ENCODE peak calls at places on chromosomes 4 and X, in four cellular contexts. One of them, this sample, is unnamed.

GRCh38 chrX:133985164-133986007 is at the start of gene GPC3:
- DNase-seq in nephron progenitor cell: peak
- DNase-seq in glutamatergic neuron: peak
- DNase-seq in NCI-H748 treated with DMSO at 0.1 percent for 48 hours: peak
- DNase-seq in this sample: no peak

GRCh38 chrX:9310596-9310995 is 154.3 kb upstream of the TBL1X start:
- DNase-seq in nephron progenitor cell: no peak
- DNase-seq in NCI-H748 treated with DMSO at 0.1 percent for 48 hours: no peak
- DNase-seq in glutamatergic neuron: no peak
- DNase-seq in this sample: peak

GRCh38 chr4:145954924-145955339 is 16.3 kb upstream of the ZNF827 start:
- DNase-seq in nephron progenitor cell: no peak
- DNase-seq in NCI-H748 treated with DMSO at 0.1 percent for 48 hours: no peak
- DNase-seq in glutamatergic neuron: no peak
- DNase-seq in this sample: peak

GRCh38 chr4:48960988-48961635 is 25.0 kb upstream of the CWH43 start:
- DNase-seq in glutamatergic neuron: no peak
- DNase-seq in NCI-H748 treated with DMSO at 0.1 percent for 48 hours: no peak
- DNase-seq in nephron progenitor cell: no peak
- DNase-seq in this sample: no peak

GRCh38 chr4:188603646-188604045 is 464.4 kb downstream of the TRIML1 start:
- DNase-seq in nephron progenitor cell: no peak
- DNase-seq in NCI-H748 treated with DMSO at 0.1 percent for 48 hours: no peak
- DNase-seq in glutamatergic neuron: no peak
- DNase-seq in this sample: peak

GRCh38 chr4:58760737-58761136 is 1650.6 kb upstream of the IGFBP7 start:
- DNase-seq in NCI-H748 treated with DMSO at 0.1 percent for 48 hours: no peak
- DNase-seq in nephron progenitor cell: no peak
- DNase-seq in glutamatergic neuron: no peak
- DNase-seq in this sample: no peak

GRCh38 chr4:27176400-27176799 is 315.8 kb downstream of the STIM2 start:
- DNase-seq in glutamatergic neuron: peak
- DNase-seq in NCI-H748 treated with DMSO at 0.1 percent for 48 hours: peak
- DNase-seq in nephron progenitor cell: peak
- DNase-seq in this sample: no peak

GRCh38 chrX:146264763-146265375 is 447.2 kb downstream of the SLITRK2 start:
- DNase-seq in NCI-H748 treated with DMSO at 0.1 percent for 48 hours: peak
- DNase-seq in nephron progenitor cell: no peak
- DNase-seq in glutamatergic neuron: peak
- DNase-seq in this sample: no peak

GRCh38 chr4:168167714-168168284 is 75.5 kb downstream of the ANXA10 start:
- DNase-seq in glutamatergic neuron: no peak
- DNase-seq in nephron progenitor cell: no peak
- DNase-seq in NCI-H748 treated with DMSO at 0.1 percent for 48 hours: no peak
- DNase-seq in this sample: no peak

GRCh38 chr4:82811838-82812672 is 13.5 kb upstream of the SCD5 start:
- DNase-seq in nephron progenitor cell: no peak
- DNase-seq in NCI-H748 treated with DMSO at 0.1 percent for 48 hours: peak
- DNase-seq in glutamatergic neuron: no peak
- DNase-seq in this sample: no peak

GRCh38 chr4:31016322-31017061 is 296.3 kb downstream of the PCDH7 start:
- DNase-seq in glutamatergic neuron: no peak
- DNase-seq in nephron progenitor cell: no peak
- DNase-seq in NCI-H748 treated with DMSO at 0.1 percent for 48 hours: no peak
- DNase-seq in this sample: no peak

GRCh38 chr4:57100979-57101629 is 9.1 kb downstream of the IGFBP7 start:
- DNase-seq in glutamatergic neuron: no peak
- DNase-seq in NCI-H748 treated with DMSO at 0.1 percent for 48 hours: no peak
- DNase-seq in nephron progenitor cell: no peak
- DNase-seq in this sample: peak

GRCh38 chr4:41887821-41888699 is 47.2 kb upstream of the TMEM33 start:
- DNase-seq in nephron progenitor cell: peak
- DNase-seq in glutamatergic neuron: peak
- DNase-seq in NCI-H748 treated with DMSO at 0.1 percent for 48 hours: peak
- DNase-seq in this sample: peak

GRCh38 chrX:132292753-132293152 is 73.5 kb upstream of the RAP2C start:
- DNase-seq in NCI-H748 treated with DMSO at 0.1 percent for 48 hours: no peak
- DNase-seq in glutamatergic neuron: no peak
- DNase-seq in nephron progenitor cell: peak
- DNase-seq in this sample: peak

GRCh38 chr4:148017801-148018200 is 285.9 kb downstream of the ARHGAP10 start:
- DNase-seq in nephron progenitor cell: no peak
- DNase-seq in glutamatergic neuron: no peak
- DNase-seq in NCI-H748 treated with DMSO at 0.1 percent for 48 hours: no peak
- DNase-seq in this sample: no peak

GRCh38 chr4:127179451-127180087 is 453.2 kb upstream of the INTU start:
- DNase-seq in NCI-H748 treated with DMSO at 0.1 percent for 48 hours: no peak
- DNase-seq in glutamatergic neuron: no peak
- DNase-seq in nephron progenitor cell: no peak
- DNase-seq in this sample: no peak

GRCh38 chr4:125140966-125141495 is 173.7 kb upstream of the FAT4 start:
- DNase-seq in nephron progenitor cell: no peak
- DNase-seq in NCI-H748 treated with DMSO at 0.1 percent for 48 hours: no peak
- DNase-seq in glutamatergic neuron: no peak
- DNase-seq in this sample: peak

GRCh38 chr4:76585270-76585669 is 150.2 kb downstream of the SHROOM3 start:
- DNase-seq in nephron progenitor cell: no peak
- DNase-seq in NCI-H748 treated with DMSO at 0.1 percent for 48 hours: no peak
- DNase-seq in glutamatergic neuron: no peak
- DNase-seq in this sample: no peak

GRCh38 chrX:133448512-133449076 is 33.3 kb upstream of the GPC4 start:
- DNase-seq in glutamatergic neuron: no peak
- DNase-seq in NCI-H748 treated with DMSO at 0.1 percent for 48 hours: no peak
- DNase-seq in nephron progenitor cell: no peak
- DNase-seq in this sample: no peak

GRCh38 chr4:121597346-121597934 is 99.3 kb downstream of the ANXA5 start:
- DNase-seq in glutamatergic neuron: no peak
- DNase-seq in nephron progenitor cell: no peak
- DNase-seq in NCI-H748 treated with DMSO at 0.1 percent for 48 hours: no peak
- DNase-seq in this sample: no peak

GRCh38 chr4:45621926-45622325 is 501.9 kb downstream of the GABRG1 start:
- DNase-seq in glutamatergic neuron: no peak
- DNase-seq in nephron progenitor cell: no peak
- DNase-seq in NCI-H748 treated with DMSO at 0.1 percent for 48 hours: no peak
- DNase-seq in this sample: no peak

GRCh38 chr4:182929296-182929695 is 12.1 kb upstream of the DCTD start:
- DNase-seq in NCI-H748 treated with DMSO at 0.1 percent for 48 hours: no peak
- DNase-seq in nephron progenitor cell: no peak
- DNase-seq in glutamatergic neuron: no peak
- DNase-seq in this sample: peak

GRCh38 chrX:134558133-134558532 is 98.2 kb downstream of the HPRT1 start:
- DNase-seq in nephron progenitor cell: no peak
- DNase-seq in NCI-H748 treated with DMSO at 0.1 percent for 48 hours: no peak
- DNase-seq in glutamatergic neuron: no peak
- DNase-seq in this sample: no peak

This sample was measured in HCEC 1CT.